ENCODE peak calls at places on chromosomes 2 and 18, in six cellular contexts. S is nucleus accumbens; T is effector memory CD8-positive, alpha-beta T cell; W is HS-5; M is germinal center; B is uterus. C is an unnamed sample.
A peak's percentile ranks its signal among the peaks of the same experiment; 100 is the strongest.

GRCh38 chr2:209323738-209324137 is 100.1 kb upstream of the MAP2 start:
- DNase-seq in S (no peak), W (no peak), M (no peak), B (no peak), T (no peak), C (no peak)

GRCh38 chr2:220665108-220665471 is 907.0 kb downstream of the EPHA4 start:
- DNase-seq in W (no peak), S (no peak), M (no peak), T (no peak), B (no peak), C (no peak)

GRCh38 chr2:133569416-133569815 is 1.2 kb upstream of the NCKAP5 start:
- DNase-seq in S (no peak), T (no peak), M (no peak), B (no peak), W (no peak), C (no peak)

GRCh38 chr2:216195565-216195978 is 86.4 kb downstream of the XRCC5 start:
- DNase-seq in W (peak; percentile 83), S (no peak), T (no peak), M (no peak), B (no peak), C (no peak)

GRCh38 chr2:153163055-153163454 is 315.5 kb downstream of the RPRM start:
- DNase-seq in W (no peak), T (no peak), B (peak; percentile 19), S (no peak), M (no peak), C (no peak)

GRCh38 chr2:96859338-96859649 is 1.5 kb upstream of the ANKRD39 start:
- DNase-seq in T (no peak), W (no peak), B (peak; percentile 77), S (no peak), M (no peak), C (peak; percentile 47)

GRCh38 chr2:136957044-136957443 is 191.7 kb downstream of the THSD7B start:
- DNase-seq in M (no peak), S (no peak), T (no peak), B (no peak), W (no peak), C (no peak)

GRCh38 chr18:50527636-50528307 is 32.1 kb upstream of the MAPK4 start:
- DNase-seq in B (no peak), W (no peak), T (no peak), S (no peak), M (no peak), C (no peak)

GRCh38 chr2:119148082-119148715 is 10.4 kb downstream of the C1QL2 start:
- DNase-seq in M (no peak), W (no peak), S (peak; percentile 30), T (no peak), B (no peak), C (peak; percentile 50)

GRCh38 chr2:23375448-23375847 is 9.5 kb upstream of the KLHL29 start:
- DNase-seq in W (no peak), B (no peak), T (no peak), S (no peak), M (peak; percentile 56), C (no peak)

GRCh38 chr2:38220164-38220563 is 144.2 kb upstream of the CYP1B1 start:
- DNase-seq in W (no peak), S (no peak), T (no peak), M (no peak), B (no peak), C (no peak)

C was measured in putamen.